ENCODE peak calls at places on chromosomes 1 and 21, in nine cellular contexts. M, Y, C, R, V, P, W, Z and B are unnamed samples.

GRCh38 chr1:160018900-160019299 is 12.9 kb downstream of the PIGM start:
- DNase-seq in M (no peak), Y (no peak), C (peak; percentile 67), R (no peak), V (no peak), P (no peak), W (no peak), Z (no peak), B (no peak)

GRCh38 chr1:199084293-199084692 is 445.5 kb downstream of the PTPRC start:
- DNase-seq in M (peak; percentile 26), Y (no peak), C (no peak), R (no peak), V (no peak), P (no peak), W (no peak), Z (no peak), B (no peak)

GRCh38 chr1:18283601-18284385 is 176.2 kb downstream of the IGSF21 start:
- DNase-seq in M (no peak), Y (no peak), C (no peak), R (no peak), V (no peak), P (no peak), W (no peak), Z (no peak), B (no peak)

GRCh38 chr1:8062861-8063260 is 36.8 kb upstream of the ERRFI1 start:
- DNase-seq in M (no peak), Y (no peak), C (no peak), R (no peak), V (no peak), P (no peak), W (no peak), Z (no peak), B (no peak)

GRCh38 chr1:109887890-109888289 is 22.8 kb upstream of the CSF1 start:
- DNase-seq in M (no peak), Y (no peak), C (no peak), R (no peak), V (no peak), P (no peak), W (no peak), Z (no peak), B (no peak)

GRCh38 chr1:107926436-107927080 is 38.4 kb downstream of the VAV3 start:
- DNase-seq in M (no peak), Y (no peak), C (peak; percentile 3), R (no peak), V (no peak), P (no peak), W (no peak), Z (no peak), B (no peak)

GRCh38 chr1:115314765-115315164 is 23.3 kb downstream of the NGF start:
- DNase-seq in M (no peak), Y (no peak), C (peak; percentile 78), R (no peak), V (no peak), P (no peak), W (no peak), Z (no peak), B (no peak)

GRCh38 chr21:46634966-46635323 is 529 bp upstream of the PRMT2 start:
- DNase-seq in M (peak; percentile 44), Y (no peak), C (peak; percentile 60), R (peak; percentile 69), V (no peak), P (peak; percentile 81), W (peak; percentile 94), Z (peak; percentile 85), B (peak; percentile 40)

GRCh38 chr1:117014209-117014608 is 12.6 kb downstream of the CD101 start:
- DNase-seq in M (no peak), Y (no peak), C (peak; percentile 57), R (no peak), V (peak; percentile 31), P (no peak), W (no peak), Z (no peak), B (no peak)

GRCh38 chr21:15015622-15016471 is 49.0 kb downstream of the NRIP1 start:
- DNase-seq in M (peak; percentile 80), Y (no peak), C (peak; percentile 79), R (no peak), V (no peak), P (no peak), W (no peak), Z (no peak), B (no peak)

GRCh38 chr1:118304722-118305344 is 119.8 kb upstream of the SPAG17 start:
- DNase-seq in M (no peak), Y (no peak), C (peak; percentile 31), R (peak; percentile 9), V (no peak), P (no peak), W (no peak), Z (no peak), B (no peak)

GRCh38 chr1:48869116-48869893 is 92.6 kb upstream of the BEND5 start:
- DNase-seq in M (no peak), Y (no peak), C (peak; percentile 10), R (peak; percentile 25), V (no peak), P (no peak), W (no peak), Z (no peak), B (no peak)

GRCh38 chr1:9927259-9927658 is 15.9 kb downstream of the LZIC start:
- DNase-seq in M (no peak), Y (no peak), C (no peak), R (no peak), V (no peak), P (no peak), W (no peak), Z (no peak), B (no peak)

GRCh38 chr1:109503935-109504334 is 5.6 kb downstream of the AMIGO1 start:
- DNase-seq in M (no peak), Y (no peak), C (no peak), R (no peak), V (no peak), P (no peak), W (no peak), Z (no peak), B (no peak)